ENCODE peak calls at places on chromosomes 11 and 22, in eight cellular contexts. N is mucosa of descending colon, B is PC-3, W is right lobe of liver, T is aorta, S is RWPE2, P is right cardiac atrium, F is psoas muscle. I is an unnamed sample. For H3K4me1, the result is how much of the 10 kb centered on the place peaks cover.

GRCh38 chr11:28976801-28977145 is 868.6 kb downstream of the METTL15 start:
- ATAC-seq in N (no peak), B (no peak), W (no peak), T (no peak), S (no peak), P (no peak), F (no peak), I (no peak)

GRCh38 chr11:83063073-83063754 is 8.5 kb downstream of the RAB30 start:
- ATAC-seq in N (peak), B (peak), W (peak), T (no peak), S (peak), P (peak), F (peak), I (peak)

GRCh38 chr22:45302047-45302446 is 7.7 kb upstream of the FAM118A start:
- ATAC-seq in N (peak), B (peak), W (no peak), T (no peak), S (peak), P (no peak), F (no peak), I (peak)

GRCh38 chr11:88363566-88364169 is 26.1 kb upstream of the CTSC start:
- ATAC-seq in N (no peak), B (peak), W (no peak), T (no peak), S (peak), P (no peak), F (no peak), I (no peak)

GRCh38 chr11:32311351-32312077 is 123.8 kb downstream of the WT1 start:
- ATAC-seq in N (no peak), B (no peak), W (no peak), T (no peak), S (no peak), P (no peak), F (no peak), I (no peak)

GRCh38 chr22:40401532-40401931 is 31.1 kb downstream of the SGSM3 start:
- ATAC-seq in N (no peak), B (no peak), W (peak), T (no peak), S (no peak), P (no peak), F (no peak), I (no peak)

GRCh38 chr11:6703247-6704063 is 20.3 kb upstream of the MRPL17 start:
- ATAC-seq in N (peak), B (peak), W (peak), T (peak), S (peak), P (peak), F (peak), I (peak)

GRCh38 chr11:96156379-96156722 is 186.6 kb downstream of the MAML2 start:
- ATAC-seq in N (peak), B (no peak), W (peak), T (peak), S (peak), P (peak), F (peak), I (peak)

GRCh38 chr22:48483764-48484528 is 1343.7 kb downstream of the BRD1 start:
- ATAC-seq in N (no peak), B (no peak), W (no peak), T (no peak), S (no peak), P (no peak), F (no peak), I (no peak)

GRCh38 chr22:17307566-17307965 is 61.7 kb upstream of the CECR2 start:
- ATAC-seq in N (no peak), B (no peak), W (no peak), T (no peak), S (no peak), P (no peak), F (peak), I (no peak)

GRCh38 chr11:67670316-67671210 is 3.9 kb downstream of the ALDH3B2 start:
- ATAC-seq in N (no peak), B (no peak), W (no peak), T (no peak), S (no peak), P (no peak), F (no peak), I (no peak)

GRCh38 chr11:104657083-104657482 is 241.2 kb downstream of the CASP12 start:
- ATAC-seq in N (no peak), B (no peak), W (no peak), T (no peak), S (no peak), P (no peak), F (no peak), I (no peak)

GRCh38 chr11:43736502-43737193 is 56.1 kb downstream of the HSD17B12 start:
- ATAC-seq in N (no peak), B (peak), W (no peak), T (peak), S (peak), P (peak), F (peak), I (no peak)

GRCh38 chr11:17986711-17987220 is 26.1 kb downstream of the SERGEF start:
- ATAC-seq in N (peak), B (peak), W (no peak), T (no peak), S (peak), P (no peak), F (no peak), I (no peak)

GRCh38 chr11:69215784-69216415 is 60.2 kb downstream of the SMIM38 start:
- ATAC-seq in N (peak), B (peak), W (no peak), T (no peak), S (peak), P (no peak), F (no peak), I (no peak)

GRCh38 chr11:118099838-118100570 is 13.2 kb upstream of the SMIM35 start:
- ATAC-seq in N (no peak), B (no peak), W (no peak), T (no peak), S (no peak), P (peak), F (peak), I (no peak)

GRCh38 chr22:37566329-37566837 is 6.1 kb downstream of the CDC42EP1 start:
- ATAC-seq in N (no peak), B (no peak), W (no peak), T (no peak), S (no peak), P (no peak), F (no peak), I (no peak)
- H3K4me1 ChIP-seq in N (half or more), B (half or more), W (half or more), T (under half), S (under half), P (under half), F (under half), I (under half)

DNA sequence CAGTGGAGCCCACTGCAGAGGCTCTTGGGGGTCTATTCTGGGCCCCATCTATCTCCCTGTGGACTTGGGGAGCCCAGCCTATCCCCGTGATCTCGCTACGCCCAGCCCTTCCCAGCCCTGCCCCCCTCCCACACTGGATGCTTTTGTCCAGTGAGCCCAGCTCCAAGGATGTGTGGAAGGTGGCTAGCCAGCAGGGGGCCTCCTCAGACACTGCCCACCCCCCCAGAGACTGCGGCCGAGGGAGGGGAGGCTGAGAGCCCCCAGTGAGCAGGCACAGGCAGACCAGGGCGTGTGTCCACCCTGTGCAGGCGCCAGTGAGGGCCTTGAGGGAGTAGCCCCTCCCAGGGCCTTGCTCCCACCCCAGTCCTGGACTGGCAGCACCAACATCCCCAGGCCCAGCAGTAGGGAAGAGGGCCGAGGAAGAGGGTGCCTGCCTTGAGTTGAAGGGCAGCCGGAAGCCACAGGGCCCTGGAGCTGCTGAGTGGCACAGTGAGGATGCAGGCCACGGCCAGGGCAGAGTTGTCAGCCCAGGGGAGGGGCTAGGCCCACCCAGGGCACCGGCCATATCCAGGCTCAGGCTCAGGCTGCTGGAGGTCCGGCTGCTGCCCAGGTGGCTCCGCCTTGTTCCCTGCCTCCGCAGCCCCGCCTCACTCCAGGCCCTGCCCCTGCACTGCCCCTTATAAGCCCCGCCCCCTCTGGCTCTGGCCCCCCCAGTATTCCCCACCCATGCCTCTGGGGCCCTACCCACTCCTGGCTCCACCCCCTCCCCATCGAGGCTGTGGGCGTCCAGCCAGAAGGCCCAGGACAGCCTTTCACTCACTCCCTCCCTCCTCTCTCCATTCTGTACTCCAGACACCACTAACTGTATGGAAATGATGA is 28.0 kb downstream of the MOB2 start:
- ATAC-seq in N (peak), B (peak), W (peak), T (peak), S (peak), P (peak), F (peak), I (peak)
- H3K4me1 ChIP-seq in N (under half), B (under half), W (under half), T (under half), S (under half), P (under half), F (under half), I (under half)

DNA sequence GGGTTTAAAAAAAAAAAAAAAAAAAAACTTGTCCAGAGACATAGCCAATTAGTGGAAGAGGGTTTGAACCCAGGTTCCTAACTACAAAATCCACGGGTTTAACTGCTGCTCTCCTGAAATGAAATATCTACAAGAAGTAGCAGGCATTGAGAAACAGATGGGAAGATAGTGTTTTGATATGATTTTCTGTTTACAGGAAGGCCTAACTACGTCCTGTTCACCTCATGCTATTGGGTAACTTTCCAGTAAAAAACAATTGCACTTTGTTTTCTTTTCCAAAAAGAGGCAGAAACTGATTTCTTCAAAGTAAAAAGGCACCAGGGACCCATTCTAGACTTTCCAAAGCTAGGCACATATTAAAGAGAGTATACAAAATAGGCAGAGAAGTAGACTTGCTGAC is 5.9 kb upstream of the C11orf91 start:
- ATAC-seq in N (no peak), B (no peak), W (no peak), T (no peak), S (no peak), P (no peak), F (no peak), I (no peak)
- H3K4me1 ChIP-seq in N (under half), B (half or more), W (under half), T (under half), S (half or more), P (under half), F (half or more), I (under half)

GRCh38 chr11:44944181-44944852 is 6.4 kb downstream of the TP53I11 start:
- ATAC-seq in N (no peak), B (no peak), W (no peak), T (no peak), S (no peak), P (no peak), F (no peak), I (no peak)
- H3K4me1 ChIP-seq in N (under half), B (under half), W (under half), T (under half), S (under half), P (under half), F (under half), I (under half)

GRCh38 chr11:35420371-35420770 is 1.0 kb upstream of the SLC1A2 start:
- ATAC-seq in N (no peak), B (no peak), W (no peak), T (peak), S (no peak), P (no peak), F (no peak), I (no peak)
- H3K4me1 ChIP-seq in N (under half), B (under half), W (under half), T (under half), S (under half), P (under half), F (under half), I (under half)

GRCh38 chr11:128839081-128839480 is 28.0 kb downstream of the KCNJ1 start:
- ATAC-seq in N (no peak), B (no peak), W (no peak), T (no peak), S (no peak), P (no peak), F (no peak), I (no peak)
- H3K4me1 ChIP-seq in N (under half), B (under half), W (under half), T (under half), S (under half), P (under half), F (under half), I (under half)

GRCh38 chr11:47510231-47510630 is 42.7 kb downstream of the CELF1 start:
- ATAC-seq in N (peak), B (peak), W (peak), T (no peak), S (peak), P (no peak), F (no peak), I (no peak)
- H3K4me1 ChIP-seq in N (under half), B (under half), W (under half), T (under half), S (half or more), P (under half), F (half or more), I (under half)

GRCh38 chr11:10288881-10289764 is 4.9 kb downstream of the SBF2 start:
- ATAC-seq in N (no peak), B (no peak), W (no peak), T (no peak), S (no peak), P (no peak), F (no peak), I (no peak)
- H3K4me1 ChIP-seq in N (under half), B (under half), W (under half), T (under half), S (under half), P (under half), F (under half), I (half or more)

GRCh38 chr11:46918087-46918751 is at the start of gene LRP4:
- ATAC-seq in N (peak), B (peak), W (peak), T (peak), S (peak), P (peak), F (no peak), I (peak)

GRCh38 chr11:46916251-46916650 is 2.1 kb downstream of the LRP4 start:
- ATAC-seq in N (no peak), B (no peak), W (no peak), T (no peak), S (no peak), P (no peak), F (no peak), I (no peak)

GRCh38 chr11:46914910-46915309 is 3.4 kb downstream of the LRP4 start:
- ATAC-seq in N (no peak), B (no peak), W (no peak), T (no peak), S (no peak), P (no peak), F (peak), I (no peak)

GRCh38 chr11:46917109-46918086 is 952 bp downstream of the LRP4 start:
- ATAC-seq in N (peak), B (no peak), W (peak), T (no peak), S (peak), P (no peak), F (no peak), I (no peak)

GRCh38 chr11:46916669-46917108 is 1.7 kb downstream of the LRP4 start:
- ATAC-seq in N (peak), B (peak), W (peak), T (peak), S (peak), P (peak), F (peak), I (peak)
- H3K4me1 ChIP-seq in N (under half), B (under half), W (under half), T (under half), S (under half), P (under half), F (half or more), I (half or more)

I was measured in gastroesophageal sphincter.